ENCODE peak calls at places on chromosomes 5 and 9, in six cellular contexts. One of them, this sample, is unnamed. For H3K27me3, the result is how much of the 10 kb centered on the place peaks cover.

GRCh38 chr5:6467591-6467990 is 18.9 kb downstream of the UBE2QL1 start:
- DNase-seq in CD4-positive, CD25-positive, alpha-beta regulatory T cell: no peak
- DNase-seq in mesendoderm: no peak
- DNase-seq in naive thymus-derived CD4-positive, alpha-beta T cell: no peak
- DNase-seq in H7: no peak
- DNase-seq in astrocyte: no peak
- DNase-seq in this sample: no peak

GRCh38 chr9:87180846-87181245 is 233.5 kb upstream of the GAS1 start:
- DNase-seq in CD4-positive, CD25-positive, alpha-beta regulatory T cell: no peak
- DNase-seq in mesendoderm: no peak
- DNase-seq in naive thymus-derived CD4-positive, alpha-beta T cell: no peak
- DNase-seq in H7: no peak
- DNase-seq in astrocyte: peak
- DNase-seq in this sample: no peak

GRCh38 chr5:158154226-158155005 is 295.5 kb upstream of the CLINT1 start:
- DNase-seq in CD4-positive, CD25-positive, alpha-beta regulatory T cell: no peak
- DNase-seq in mesendoderm: no peak
- DNase-seq in naive thymus-derived CD4-positive, alpha-beta T cell: no peak
- DNase-seq in H7: no peak
- DNase-seq in astrocyte: peak
- DNase-seq in this sample: peak

GRCh38 chr9:38182321-38182720 is 113.3 kb upstream of the SHB start:
- DNase-seq in CD4-positive, CD25-positive, alpha-beta regulatory T cell: no peak
- DNase-seq in mesendoderm: no peak
- DNase-seq in naive thymus-derived CD4-positive, alpha-beta T cell: no peak
- DNase-seq in H7: no peak
- DNase-seq in astrocyte: no peak
- DNase-seq in this sample: peak

GRCh38 chr9:86901511-86901910 is 45.8 kb downstream of the GAS1 start:
- DNase-seq in CD4-positive, CD25-positive, alpha-beta regulatory T cell: no peak
- DNase-seq in mesendoderm: no peak
- DNase-seq in naive thymus-derived CD4-positive, alpha-beta T cell: no peak
- DNase-seq in H7: no peak
- DNase-seq in astrocyte: no peak
- DNase-seq in this sample: no peak

GRCh38 chr5:25028994-25029393 is 384.2 kb upstream of the CDH10 start:
- DNase-seq in CD4-positive, CD25-positive, alpha-beta regulatory T cell: no peak
- DNase-seq in mesendoderm: no peak
- DNase-seq in naive thymus-derived CD4-positive, alpha-beta T cell: no peak
- DNase-seq in H7: no peak
- DNase-seq in astrocyte: peak
- DNase-seq in this sample: peak

GRCh38 chr5:17367256-17367845 is 130.7 kb upstream of the TAF11L2 start:
- DNase-seq in CD4-positive, CD25-positive, alpha-beta regulatory T cell: no peak
- DNase-seq in mesendoderm: no peak
- DNase-seq in naive thymus-derived CD4-positive, alpha-beta T cell: no peak
- DNase-seq in H7: no peak
- DNase-seq in astrocyte: no peak
- DNase-seq in this sample: no peak

GRCh38 chr5:74521401-74521800 is 119.1 kb downstream of the ENC1 start:
- DNase-seq in CD4-positive, CD25-positive, alpha-beta regulatory T cell: no peak
- DNase-seq in mesendoderm: no peak
- DNase-seq in naive thymus-derived CD4-positive, alpha-beta T cell: no peak
- DNase-seq in H7: no peak
- DNase-seq in astrocyte: no peak
- DNase-seq in this sample: no peak

GRCh38 chr5:167720201-167720600 is 571.2 kb upstream of the WWC1 start:
- DNase-seq in CD4-positive, CD25-positive, alpha-beta regulatory T cell: no peak
- DNase-seq in mesendoderm: no peak
- DNase-seq in naive thymus-derived CD4-positive, alpha-beta T cell: no peak
- DNase-seq in H7: no peak
- DNase-seq in astrocyte: no peak
- DNase-seq in this sample: peak

GRCh38 chr5:161027763-161028162 is 175.8 kb upstream of the ATP10B start:
- DNase-seq in CD4-positive, CD25-positive, alpha-beta regulatory T cell: no peak
- DNase-seq in mesendoderm: no peak
- DNase-seq in naive thymus-derived CD4-positive, alpha-beta T cell: no peak
- DNase-seq in H7: no peak
- DNase-seq in astrocyte: no peak
- DNase-seq in this sample: no peak

GRCh38 chr9:128923493-128923883 is 2.7 kb downstream of the PHYHD1 start:
- DNase-seq in CD4-positive, CD25-positive, alpha-beta regulatory T cell: no peak
- DNase-seq in mesendoderm: no peak
- DNase-seq in naive thymus-derived CD4-positive, alpha-beta T cell: no peak
- DNase-seq in H7: no peak
- DNase-seq in astrocyte: no peak
- DNase-seq in this sample: no peak

GRCh38 chr5:114924784-114925183 is 244.9 kb downstream of the TRIM36 start:
- DNase-seq in CD4-positive, CD25-positive, alpha-beta regulatory T cell: no peak
- DNase-seq in mesendoderm: no peak
- DNase-seq in naive thymus-derived CD4-positive, alpha-beta T cell: no peak
- DNase-seq in H7: no peak
- DNase-seq in astrocyte: no peak
- DNase-seq in this sample: no peak

GRCh38 chr5:124341066-124341943 is 405.1 kb downstream of the ZNF608 start:
- DNase-seq in CD4-positive, CD25-positive, alpha-beta regulatory T cell: no peak
- DNase-seq in mesendoderm: no peak
- DNase-seq in naive thymus-derived CD4-positive, alpha-beta T cell: no peak
- DNase-seq in H7: no peak
- DNase-seq in astrocyte: no peak
- DNase-seq in this sample: no peak

GRCh38 chr5:151015974-151016587 is 4.3 kb upstream of the GPX3 start:
- DNase-seq in CD4-positive, CD25-positive, alpha-beta regulatory T cell: no peak
- DNase-seq in mesendoderm: no peak
- DNase-seq in naive thymus-derived CD4-positive, alpha-beta T cell: no peak
- DNase-seq in H7: no peak
- DNase-seq in astrocyte: no peak
- DNase-seq in this sample: no peak

GRCh38 chr5:111461261-111461671 is 51.1 kb downstream of the STARD4 start:
- DNase-seq in CD4-positive, CD25-positive, alpha-beta regulatory T cell: no peak
- DNase-seq in mesendoderm: peak
- DNase-seq in naive thymus-derived CD4-positive, alpha-beta T cell: no peak
- DNase-seq in H7: peak
- DNase-seq in astrocyte: no peak
- DNase-seq in this sample: peak

GRCh38 chr9:120932086-120932818 is 5.7 kb upstream of the TRAF1 start:
- DNase-seq in CD4-positive, CD25-positive, alpha-beta regulatory T cell: no peak
- DNase-seq in mesendoderm: no peak
- DNase-seq in naive thymus-derived CD4-positive, alpha-beta T cell: no peak
- DNase-seq in H7: no peak
- DNase-seq in astrocyte: no peak
- DNase-seq in this sample: no peak

GRCh38 chr5:80967500-80968181 is 7.5 kb downstream of the RASGRF2 start:
- DNase-seq in CD4-positive, CD25-positive, alpha-beta regulatory T cell: no peak
- DNase-seq in mesendoderm: no peak
- DNase-seq in naive thymus-derived CD4-positive, alpha-beta T cell: no peak
- DNase-seq in H7: no peak
- DNase-seq in astrocyte: peak
- DNase-seq in this sample: peak

GRCh38 chr5:142602720-142603245 is 83.1 kb downstream of the FGF1 start:
- DNase-seq in CD4-positive, CD25-positive, alpha-beta regulatory T cell: no peak
- DNase-seq in mesendoderm: peak
- DNase-seq in naive thymus-derived CD4-positive, alpha-beta T cell: no peak
- DNase-seq in H7: no peak
- DNase-seq in astrocyte: no peak
- DNase-seq in this sample: no peak

GRCh38 chr9:134642385-134643181 is 980 bp downstream of the COL5A1 start:
- DNase-seq in CD4-positive, CD25-positive, alpha-beta regulatory T cell: no peak
- DNase-seq in mesendoderm: peak
- DNase-seq in naive thymus-derived CD4-positive, alpha-beta T cell: no peak
- DNase-seq in H7: peak
- DNase-seq in astrocyte: peak
- DNase-seq in this sample: peak

GRCh38 chr5:8458038-8458383 is 589.1 kb downstream of the MTRR start:
- DNase-seq in CD4-positive, CD25-positive, alpha-beta regulatory T cell: no peak
- DNase-seq in mesendoderm: no peak
- DNase-seq in naive thymus-derived CD4-positive, alpha-beta T cell: no peak
- DNase-seq in H7: no peak
- DNase-seq in astrocyte: peak
- DNase-seq in this sample: no peak

GRCh38 chr5:16983022-16983639 is 47.0 kb upstream of the MYO10 start:
- DNase-seq in CD4-positive, CD25-positive, alpha-beta regulatory T cell: no peak
- DNase-seq in mesendoderm: no peak
- DNase-seq in naive thymus-derived CD4-positive, alpha-beta T cell: no peak
- DNase-seq in H7: no peak
- DNase-seq in astrocyte: no peak
- DNase-seq in this sample: peak

DNA sequence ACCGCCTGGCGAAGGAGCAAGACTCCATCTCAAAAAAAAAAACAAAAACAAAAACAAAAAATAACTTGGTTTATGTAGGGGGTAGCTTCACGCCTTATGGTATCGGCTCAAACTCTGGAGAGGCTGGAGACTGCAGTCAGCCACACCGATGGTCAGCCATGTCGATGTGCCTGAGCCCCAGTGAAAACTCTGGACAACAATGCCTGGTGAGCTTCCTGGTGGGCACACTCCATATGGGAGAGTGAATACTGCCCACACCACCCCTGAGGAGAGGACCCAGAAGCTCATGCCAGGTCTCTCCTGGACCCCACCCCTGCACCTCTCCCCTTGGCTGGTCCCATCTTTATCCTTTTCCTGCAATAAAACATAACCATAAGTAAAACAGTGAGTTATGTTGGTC is 19.6 kb downstream of the IPPK start:
- DNase-seq in CD4-positive, CD25-positive, alpha-beta regulatory T cell: no peak
- DNase-seq in mesendoderm: no peak
- DNase-seq in naive thymus-derived CD4-positive, alpha-beta T cell: no peak
- DNase-seq in H7: no peak
- DNase-seq in astrocyte: no peak
- DNase-seq in this sample: no peak
- H3K27me3 ChIP-seq in CD4-positive, CD25-positive, alpha-beta regulatory T cell: under half
- H3K27me3 ChIP-seq in mesendoderm: under half
- H3K27me3 ChIP-seq in naive thymus-derived CD4-positive, alpha-beta T cell: under half
- H3K27me3 ChIP-seq in H7: under half
- H3K27me3 ChIP-seq in astrocyte: under half
- H3K27me3 ChIP-seq in this sample: under half

DNA sequence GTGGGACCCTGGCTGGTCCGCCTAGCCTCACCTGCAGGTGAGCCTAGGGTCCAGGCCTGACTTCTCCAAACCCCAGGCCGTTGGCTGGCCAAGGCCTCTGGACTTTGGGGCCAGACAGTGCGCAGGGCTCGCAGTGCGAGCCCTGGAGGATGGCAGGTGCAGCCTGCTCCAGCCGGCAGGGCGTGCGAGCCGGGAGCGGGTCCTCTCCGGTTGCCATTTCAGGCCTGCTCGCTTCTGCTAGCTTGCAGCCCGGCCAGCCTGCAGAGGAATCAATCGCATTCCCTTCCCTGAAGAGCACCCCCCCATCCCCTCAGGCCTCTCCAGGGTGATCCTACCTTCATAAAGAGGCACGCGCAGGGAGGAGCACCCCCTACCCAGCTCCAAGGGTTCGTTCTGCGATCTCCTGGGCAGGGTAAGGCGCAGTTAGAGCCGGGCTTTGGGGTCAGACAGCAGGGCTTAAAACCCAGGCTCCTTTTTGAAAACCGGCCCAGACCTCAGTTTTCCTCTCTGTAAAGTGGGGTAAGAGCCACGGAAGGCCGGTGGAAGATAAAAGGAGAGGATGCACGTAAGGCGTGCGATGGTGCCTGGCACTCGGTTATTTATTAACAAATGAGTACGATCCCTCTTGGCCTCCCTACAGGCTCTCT is 6.2 kb downstream of the BARHL1 start:
- DNase-seq in CD4-positive, CD25-positive, alpha-beta regulatory T cell: no peak
- DNase-seq in mesendoderm: peak
- DNase-seq in naive thymus-derived CD4-positive, alpha-beta T cell: no peak
- DNase-seq in H7: peak
- DNase-seq in astrocyte: no peak
- DNase-seq in this sample: no peak
- H3K27me3 ChIP-seq in CD4-positive, CD25-positive, alpha-beta regulatory T cell: under half
- H3K27me3 ChIP-seq in mesendoderm: half or more
- H3K27me3 ChIP-seq in naive thymus-derived CD4-positive, alpha-beta T cell: under half
- H3K27me3 ChIP-seq in H7: half or more
- H3K27me3 ChIP-seq in astrocyte: half or more
- H3K27me3 ChIP-seq in this sample: half or more

DNA sequence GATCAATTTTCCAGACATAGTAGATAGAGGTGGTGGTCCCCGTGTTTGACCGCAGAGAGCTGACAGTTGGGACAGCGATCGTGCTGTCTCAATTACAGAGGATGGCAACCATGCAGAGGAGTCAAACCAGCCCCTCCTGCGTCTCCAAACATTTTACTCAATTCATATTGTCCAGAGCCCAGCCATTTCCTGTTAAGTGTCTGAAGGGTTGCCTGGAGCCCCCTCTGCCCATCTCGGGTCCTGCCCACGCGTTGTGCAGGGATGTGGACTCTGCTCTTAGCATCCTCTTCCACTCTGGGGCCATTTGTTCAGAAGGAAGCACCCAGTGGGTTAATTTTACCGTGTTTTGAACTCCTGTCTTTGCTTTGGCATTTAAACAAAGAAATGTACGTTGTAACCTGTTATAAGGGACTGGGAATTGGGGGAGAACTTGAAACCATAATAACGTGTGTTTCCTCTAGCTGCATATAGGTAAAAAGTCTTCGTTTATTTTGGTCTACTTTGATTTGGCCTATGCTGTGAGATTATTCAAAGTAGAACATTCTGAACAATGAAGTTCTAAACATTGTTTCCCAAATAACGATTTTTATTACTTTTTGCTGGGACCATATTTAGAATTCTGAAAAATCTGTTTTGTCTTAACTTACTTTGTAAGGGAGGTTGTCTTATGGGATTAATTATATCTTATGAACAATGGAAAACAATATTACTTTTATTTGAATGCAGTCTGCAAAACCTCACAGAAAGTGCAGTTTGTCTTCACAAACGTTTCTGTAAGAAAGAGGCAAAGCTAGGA is 901 bp downstream of the EGFLAM start:
- DNase-seq in CD4-positive, CD25-positive, alpha-beta regulatory T cell: no peak
- DNase-seq in mesendoderm: no peak
- DNase-seq in naive thymus-derived CD4-positive, alpha-beta T cell: no peak
- DNase-seq in H7: no peak
- DNase-seq in astrocyte: no peak
- DNase-seq in this sample: no peak
- H3K27me3 ChIP-seq in CD4-positive, CD25-positive, alpha-beta regulatory T cell: under half
- H3K27me3 ChIP-seq in mesendoderm: under half
- H3K27me3 ChIP-seq in naive thymus-derived CD4-positive, alpha-beta T cell: under half
- H3K27me3 ChIP-seq in H7: half or more
- H3K27me3 ChIP-seq in astrocyte: half or more
- H3K27me3 ChIP-seq in this sample: half or more

GRCh38 chr5:3456121-3456681 is 139.4 kb upstream of the IRX1 start:
- DNase-seq in CD4-positive, CD25-positive, alpha-beta regulatory T cell: no peak
- DNase-seq in mesendoderm: no peak
- DNase-seq in naive thymus-derived CD4-positive, alpha-beta T cell: no peak
- DNase-seq in H7: no peak
- DNase-seq in astrocyte: no peak
- DNase-seq in this sample: no peak

GRCh38 chr5:3451961-3452360 is 143.7 kb upstream of the IRX1 start:
- DNase-seq in CD4-positive, CD25-positive, alpha-beta regulatory T cell: no peak
- DNase-seq in mesendoderm: no peak
- DNase-seq in naive thymus-derived CD4-positive, alpha-beta T cell: no peak
- DNase-seq in H7: no peak
- DNase-seq in astrocyte: no peak
- DNase-seq in this sample: no peak

GRCh38 chr5:3449481-3449880 is 146.2 kb upstream of the IRX1 start:
- DNase-seq in CD4-positive, CD25-positive, alpha-beta regulatory T cell: no peak
- DNase-seq in mesendoderm: no peak
- DNase-seq in naive thymus-derived CD4-positive, alpha-beta T cell: no peak
- DNase-seq in H7: no peak
- DNase-seq in astrocyte: no peak
- DNase-seq in this sample: no peak

GRCh38 chr5:3452622-3453021 is 143.0 kb upstream of the IRX1 start:
- DNase-seq in CD4-positive, CD25-positive, alpha-beta regulatory T cell: no peak
- DNase-seq in mesendoderm: no peak
- DNase-seq in naive thymus-derived CD4-positive, alpha-beta T cell: no peak
- DNase-seq in H7: no peak
- DNase-seq in astrocyte: no peak
- DNase-seq in this sample: no peak
- H3K27me3 ChIP-seq in CD4-positive, CD25-positive, alpha-beta regulatory T cell: under half
- H3K27me3 ChIP-seq in mesendoderm: under half
- H3K27me3 ChIP-seq in naive thymus-derived CD4-positive, alpha-beta T cell: under half
- H3K27me3 ChIP-seq in H7: under half
- H3K27me3 ChIP-seq in astrocyte: under half
- H3K27me3 ChIP-seq in this sample: under half